ENCODE peak calls at places on chromosome 1, in four cellular contexts. A is breast epithelium, H is heart right ventricle, R is ovary. X is an unnamed sample.

GRCh38 chr1:15640667-15641066 is 23.4 kb downstream of the DDI2 start:
- DNase-seq in A (no peak), H (no peak), R (no peak), X (no peak)

GRCh38 chr1:206955476-206956312 is 9.4 kb upstream of the PIGR start:
- DNase-seq in A (no peak), H (no peak), R (no peak), X (no peak)

GRCh38 chr1:24555591-24556413 is at the start of gene NCMAP:
- DNase-seq in A (peak), H (no peak), R (no peak), X (no peak)

GRCh38 chr1:17434591-17434990 is 4.9 kb downstream of the RCC2 start:
- DNase-seq in A (no peak), H (no peak), R (no peak), X (no peak)

GRCh38 chr1:221670081-221670480 is 71.8 kb downstream of the DUSP10 start:
- DNase-seq in A (no peak), H (no peak), R (no peak), X (no peak)

GRCh38 chr1:27545876-27546275 is 55.9 kb upstream of the WASF2 start:
- DNase-seq in A (no peak), H (no peak), R (no peak), X (no peak)

GRCh38 chr1:119711804-119712341 is at the start of gene PHGDH:
- DNase-seq in A (peak), H (peak), R (peak), X (peak)

GRCh38 chr1:7784492-7785071 is 491 bp downstream of the PER3 start:
- DNase-seq in A (peak), H (peak), R (peak), X (peak)

GRCh38 chr1:177567393-177567792 is 396.6 kb downstream of the BRINP2 start:
- DNase-seq in A (no peak), H (no peak), R (no peak), X (no peak)

GRCh38 chr1:223556414-223557124 is 108.9 kb downstream of the CAPN8 start:
- DNase-seq in A (no peak), H (no peak), R (no peak), X (peak)

GRCh38 chr1:154327466-154328317 is 2.4 kb downstream of the ATP8B2 start:
- DNase-seq in A (no peak), H (no peak), R (peak), X (no peak)

GRCh38 chr1:54275349-54275748 is 75.4 kb downstream of the MRPL37 start:
- DNase-seq in A (peak), H (peak), R (peak), X (peak)

GRCh38 chr1:84918706-84919105 is 25.7 kb upstream of the LPAR3 start:
- DNase-seq in A (no peak), H (no peak), R (no peak), X (no peak)

GRCh38 chr1:226310637-226311195 is 1.8 kb upstream of the LIN9 start:
- DNase-seq in A (no peak), H (no peak), R (no peak), X (no peak)

GRCh38 chr1:219812491-219813221 is 115.7 kb downstream of the SLC30A10 start:
- DNase-seq in A (peak), H (peak), R (peak), X (no peak)

GRCh38 chr1:36160949-36161485 is 5.1 kb downstream of the MAP7D1 start:
- DNase-seq in A (peak), H (peak), R (peak), X (peak)

GRCh38 chr1:94925561-94926364 is 1.1 kb downstream of the CNN3 start:
- DNase-seq in A (peak), H (peak), R (peak), X (peak)

GRCh38 chr1:241533375-241534115 is 1.4 kb downstream of the KMO start:
- DNase-seq in A (no peak), H (no peak), R (no peak), X (no peak)

GRCh38 chr1:161707503-161707902 is 474 bp downstream of the FCRLA start:
- DNase-seq in A (no peak), H (no peak), R (no peak), X (no peak)

GRCh38 chr1:77322061-77322900 is 40.5 kb downstream of the AK5 start:
- DNase-seq in A (no peak), H (no peak), R (no peak), X (no peak)

GRCh38 chr1:89523597-89524368 is 846 bp upstream of the LRRC8B start:
- DNase-seq in A (peak), H (peak), R (no peak), X (no peak)

GRCh38 chr1:27538793-27539192 is 48.8 kb upstream of the WASF2 start:
- DNase-seq in A (no peak), H (no peak), R (peak), X (no peak)

GRCh38 chr1:64538389-64538788 is 68.5 kb downstream of the CACHD1 start:
- DNase-seq in A (no peak), H (no peak), R (no peak), X (no peak)

GRCh38 chr1:170530972-170531757 is 801 bp upstream of the GORAB start:
- DNase-seq in A (no peak), H (peak), R (peak), X (peak)

GRCh38 chr1:58571616-58572015 is 5.4 kb downstream of the TACSTD2 start:
- DNase-seq in A (no peak), H (no peak), R (no peak), X (no peak)

GRCh38 chr1:16915627-16915973 is 6.1 kb upstream of the CROCC start:
- DNase-seq in A (no peak), H (no peak), R (no peak), X (no peak)

DNA sequence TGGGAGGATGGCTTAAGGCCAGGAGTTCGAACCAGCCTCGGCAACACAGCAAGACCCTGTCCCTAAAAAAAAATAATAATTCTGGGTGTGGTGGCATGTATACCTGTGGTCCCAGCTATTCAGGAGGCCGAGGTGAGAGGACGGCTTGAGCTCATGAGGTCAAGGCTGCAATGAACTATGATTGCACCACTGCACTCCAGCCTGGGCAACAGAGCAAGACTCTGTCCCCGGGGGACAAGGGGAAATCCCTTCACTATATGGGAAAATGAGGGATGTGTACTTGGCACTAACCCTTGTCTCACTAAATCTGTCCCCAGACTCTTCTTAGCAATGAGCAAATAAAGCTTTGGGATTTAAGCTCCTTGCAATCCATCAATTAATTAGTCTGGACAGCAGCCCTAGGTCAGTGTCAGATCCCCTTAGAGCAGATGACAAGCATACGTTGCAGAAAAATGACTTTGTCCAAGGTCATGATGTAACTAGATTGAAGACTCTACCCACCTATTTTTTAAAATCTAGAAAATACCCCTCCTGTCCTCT is 9.4 kb downstream of the KDM5B start:
- DNase-seq in A (no peak), H (no peak), R (no peak), X (no peak)
- H3K27ac ChIP-seq in A (no peak), H (no peak), R (no peak), X (no peak)

GRCh38 chr1:66166746-66167145 is 367.2 kb upstream of the SGIP1 start:
- DNase-seq in A (no peak), H (no peak), R (no peak), X (no peak)
- H3K27ac ChIP-seq in A (no peak), H (no peak), R (no peak), X (no peak)

DNA sequence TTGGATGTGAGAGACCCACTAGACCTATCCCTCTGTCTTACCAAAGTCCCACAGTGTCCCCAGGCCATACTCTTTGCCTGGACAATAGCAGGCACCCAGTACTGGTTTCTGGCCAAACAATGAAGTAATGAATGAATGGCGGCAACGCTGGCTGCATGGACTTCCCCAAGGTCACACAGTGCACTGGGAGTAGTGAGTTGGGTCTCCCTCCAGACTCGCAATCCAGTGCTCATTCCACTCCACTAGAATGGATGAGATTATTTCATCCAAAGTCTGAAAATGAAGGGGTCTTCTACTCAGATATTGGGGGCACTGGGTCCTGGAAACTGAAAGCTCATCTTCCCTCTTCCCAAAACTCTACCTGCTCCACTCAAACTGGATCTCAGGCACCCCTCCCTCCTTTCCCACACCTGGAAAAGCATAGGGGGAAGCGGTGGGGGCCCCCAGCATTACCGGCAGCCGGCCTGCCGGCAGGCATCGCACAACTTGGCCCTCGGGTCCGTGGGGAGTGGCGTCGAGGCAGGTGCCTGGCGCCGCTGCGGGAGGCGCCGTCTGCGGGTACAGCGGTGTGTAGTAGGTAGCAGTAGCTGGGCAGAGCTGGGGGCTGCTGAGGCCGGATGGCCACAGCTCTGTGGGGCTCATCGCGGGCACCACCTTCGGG is 814 bp downstream of the E2F2 start:
- DNase-seq in A (no peak), H (no peak), R (no peak), X (no peak)
- H3K27ac ChIP-seq in A (no peak), H (peak), R (no peak), X (no peak)

GRCh38 chr1:201510734-201511133 is 3.8 kb upstream of the CSRP1 start:
- DNase-seq in A (no peak), H (no peak), R (no peak), X (no peak)

GRCh38 chr1:201509601-201510374 is 2.9 kb upstream of the CSRP1 start:
- DNase-seq in A (no peak), H (no peak), R (no peak), X (no peak)

GRCh38 chr1:201506573-201507567 is at the start of gene CSRP1:
- DNase-seq in A (peak), H (peak), R (peak), X (peak)

GRCh38 chr1:201511396-201511795 is 4.5 kb upstream of the CSRP1 start:
- DNase-seq in A (no peak), H (no peak), R (no peak), X (no peak)

GRCh38 chr1:201508809-201509208 is 1.9 kb upstream of the CSRP1 start:
- DNase-seq in A (peak), H (no peak), R (no peak), X (no peak)
- H3K27ac ChIP-seq in A (peak), H (no peak), R (no peak), X (no peak)

DNA sequence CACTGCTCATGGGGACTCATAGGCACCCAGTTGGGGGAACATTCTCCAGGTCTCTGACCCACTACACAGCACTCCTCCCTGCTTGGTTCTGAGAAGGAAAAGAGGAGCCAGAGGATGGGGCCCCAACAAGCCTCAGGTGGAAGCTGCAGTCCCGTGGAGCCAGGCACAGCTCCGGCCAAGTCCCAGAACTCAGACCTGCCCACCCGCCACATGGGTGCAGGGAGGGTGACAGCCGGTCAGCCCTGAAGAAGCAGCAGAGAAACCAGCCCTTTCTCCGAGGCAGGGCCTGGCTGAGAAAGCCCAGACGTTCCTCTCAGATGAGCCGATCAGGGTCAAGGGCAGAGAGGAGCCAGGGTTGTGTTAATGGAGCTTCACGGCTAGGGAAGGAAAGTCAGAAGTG is 106.5 kb downstream of the PRDM16 start:
- DNase-seq in A (no peak), H (no peak), R (no peak), X (no peak)
- H3K27ac ChIP-seq in A (no peak), H (no peak), R (no peak), X (peak)

DNA sequence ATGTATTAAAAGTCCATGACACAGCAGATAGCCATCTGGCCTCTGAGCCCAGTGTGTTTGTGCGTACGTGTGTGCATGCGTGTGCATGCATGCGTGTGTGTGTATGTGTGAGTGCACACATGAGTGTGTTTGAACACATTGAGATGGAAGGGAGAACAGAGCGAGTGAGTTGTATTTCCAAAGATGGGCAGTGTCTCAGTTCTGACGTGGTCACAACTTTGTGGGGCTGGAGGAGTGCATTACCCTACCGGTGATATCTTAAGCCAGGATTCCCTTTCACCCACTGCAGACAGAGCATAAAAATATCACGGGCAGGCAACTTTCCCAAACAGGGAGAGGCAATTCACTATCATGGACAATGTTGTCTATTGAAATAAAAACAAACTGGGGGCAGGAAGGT is 27.8 kb downstream of the IRF2BP2 start:
- DNase-seq in A (no peak), H (peak), R (no peak), X (no peak)
- H3K27ac ChIP-seq in A (peak), H (peak), R (no peak), X (peak)

X was measured in psoas muscle.